ENCODE peak calls at places on chromosomes 4 and X, in six cellular contexts. T is esophagus muscularis mucosa, N is heart right ventricle, G is H4, Q is AG04449, R is memory B cell. P is an unnamed sample.

GRCh38 chr4:23144707-23145106 is 452.0 kb downstream of the GBA3 start:
- DNase-seq in R (no peak), T (no peak), G (no peak), N (no peak), Q (no peak), P (no peak)

GRCh38 chr4:152534541-152535231 is 1.2 kb downstream of the FBXW7 start:
- DNase-seq in R (peak), T (no peak), Q (no peak), G (no peak), N (peak), P (no peak)

GRCh38 chr4:61555789-61556188 is 355.7 kb downstream of the ADGRL3 start:
- DNase-seq in G (peak), R (no peak), Q (no peak), T (no peak), N (no peak), P (peak)

GRCh38 chrX:12563121-12563520 is 228.1 kb upstream of the PRPS2 start:
- DNase-seq in T (no peak), G (no peak), R (no peak), N (no peak), Q (no peak), P (no peak)

GRCh38 chr4:147157860-147158701 is 212.4 kb upstream of the TTC29 start:
- DNase-seq in N (peak), R (no peak), Q (no peak), G (no peak), T (no peak), P (no peak)

GRCh38 chrX:10620121-10620699 is at the start of gene MID1:
- DNase-seq in Q (no peak), R (peak), T (no peak), N (peak), G (peak), P (no peak)

GRCh38 chr4:125389713-125390112 is 75.0 kb downstream of the FAT4 start:
- DNase-seq in T (no peak), R (no peak), G (peak), Q (peak), N (no peak), P (peak)

GRCh38 chrX:14290335-14290734 is 239.0 kb upstream of the GLRA2 start:
- DNase-seq in Q (no peak), R (no peak), T (no peak), G (no peak), N (no peak), P (no peak)

GRCh38 chr4:9942139-9942538 is 79.2 kb downstream of the SLC2A9 start:
- DNase-seq in N (no peak), R (no peak), G (no peak), T (no peak), Q (no peak), P (no peak)

GRCh38 chr4:113837397-113837796 is 75.9 kb upstream of the CAMK2D start:
- DNase-seq in N (no peak), G (peak), Q (peak), T (no peak), R (no peak), P (peak)

GRCh38 chr4:122224348-122224747 is 72.2 kb downstream of the BLTP1 start:
- DNase-seq in R (no peak), G (peak), T (no peak), N (no peak), Q (no peak), P (peak)

GRCh38 chr4:25504932-25505636 is 128.0 kb downstream of the ANAPC4 start:
- DNase-seq in Q (no peak), R (no peak), G (no peak), T (no peak), N (no peak), P (no peak)

GRCh38 chrX:129574214-129574613 is 34.2 kb downstream of the OCRL start:
- DNase-seq in Q (no peak), T (no peak), R (no peak), N (no peak), G (no peak), P (no peak)

GRCh38 chr4:148214529-148215166 is 227.6 kb downstream of the NR3C2 start:
- DNase-seq in G (peak), N (peak), Q (no peak), T (no peak), R (no peak), P (no peak)

GRCh38 chrX:31147175-31147574 is 75.3 kb upstream of the FTHL17 start:
- DNase-seq in R (no peak), Q (no peak), T (no peak), G (no peak), N (no peak), P (no peak)